ENCODE peak calls at places on chromosomes 6 and 20, in nine cellular contexts. One of them, this sample, is unnamed.

GRCh38 chr6:105433723-105434122 is 30.8 kb upstream of the PREP start:
- DNase-seq in Peyer's patch: no peak
- DNase-seq in PC-3: peak; percentile 44
- DNase-seq in astrocyte of the spinal cord: no peak
- DNase-seq in left ventricle myocardium inferior: no peak
- DNase-seq in IMR-90: no peak
- DNase-seq in AG04449: no peak
- DNase-seq in CD8-positive, alpha-beta T cell: no peak
- DNase-seq in GM23338: no peak
- DNase-seq in this sample: no peak

GRCh38 chr6:63611560-63611959 is 24.0 kb upstream of the PHF3 start:
- DNase-seq in GM23338: no peak
- DNase-seq in IMR-90: no peak
- DNase-seq in CD8-positive, alpha-beta T cell: no peak
- DNase-seq in PC-3: no peak
- DNase-seq in AG04449: no peak
- DNase-seq in left ventricle myocardium inferior: no peak
- DNase-seq in astrocyte of the spinal cord: no peak
- DNase-seq in Peyer's patch: no peak
- DNase-seq in this sample: no peak

GRCh38 chr6:136784910-136785746 is 7.1 kb downstream of the MAP3K5 start:
- DNase-seq in AG04449: no peak
- DNase-seq in Peyer's patch: no peak
- DNase-seq in GM23338: no peak
- DNase-seq in PC-3: no peak
- DNase-seq in astrocyte of the spinal cord: no peak
- DNase-seq in IMR-90: no peak
- DNase-seq in CD8-positive, alpha-beta T cell: no peak
- DNase-seq in left ventricle myocardium inferior: peak; percentile 47
- DNase-seq in this sample: no peak

GRCh38 chr6:144305985-144306384 is 20.9 kb downstream of the UTRN start:
- DNase-seq in PC-3: peak; percentile 28
- DNase-seq in astrocyte of the spinal cord: peak; percentile 76
- DNase-seq in AG04449: no peak
- DNase-seq in CD8-positive, alpha-beta T cell: no peak
- DNase-seq in IMR-90: peak; percentile 79
- DNase-seq in Peyer's patch: no peak
- DNase-seq in GM23338: no peak
- DNase-seq in left ventricle myocardium inferior: no peak
- DNase-seq in this sample: no peak

GRCh38 chr6:129340983-129341382 is 369.0 kb downstream of the ARHGAP18 start:
- DNase-seq in GM23338: no peak
- DNase-seq in astrocyte of the spinal cord: peak; percentile 91
- DNase-seq in AG04449: peak; percentile 82
- DNase-seq in IMR-90: peak; percentile 96
- DNase-seq in left ventricle myocardium inferior: no peak
- DNase-seq in Peyer's patch: no peak
- DNase-seq in PC-3: peak; percentile 72
- DNase-seq in CD8-positive, alpha-beta T cell: no peak
- DNase-seq in this sample: peak; percentile 42

GRCh38 chr20:10280016-10280908 is 61.6 kb downstream of the SNAP25 start:
- DNase-seq in astrocyte of the spinal cord: no peak
- DNase-seq in PC-3: no peak
- DNase-seq in Peyer's patch: no peak
- DNase-seq in left ventricle myocardium inferior: no peak
- DNase-seq in IMR-90: peak; percentile 11
- DNase-seq in AG04449: no peak
- DNase-seq in CD8-positive, alpha-beta T cell: no peak
- DNase-seq in GM23338: peak; percentile 40
- DNase-seq in this sample: no peak

GRCh38 chr6:114247101-114247500 is 95.7 kb downstream of the HS3ST5 start:
- DNase-seq in PC-3: no peak
- DNase-seq in Peyer's patch: no peak
- DNase-seq in left ventricle myocardium inferior: no peak
- DNase-seq in AG04449: no peak
- DNase-seq in GM23338: no peak
- DNase-seq in astrocyte of the spinal cord: no peak
- DNase-seq in IMR-90: no peak
- DNase-seq in CD8-positive, alpha-beta T cell: no peak
- DNase-seq in this sample: no peak

GRCh38 chr6:67165606-67166005 is 1458.6 kb upstream of the EYS start:
- DNase-seq in Peyer's patch: no peak
- DNase-seq in IMR-90: no peak
- DNase-seq in PC-3: no peak
- DNase-seq in astrocyte of the spinal cord: no peak
- DNase-seq in CD8-positive, alpha-beta T cell: no peak
- DNase-seq in left ventricle myocardium inferior: no peak
- DNase-seq in GM23338: no peak
- DNase-seq in AG04449: no peak
- DNase-seq in this sample: no peak

GRCh38 chr20:43028470-43028869 is 161.2 kb downstream of the PTPRT start:
- DNase-seq in PC-3: no peak
- DNase-seq in left ventricle myocardium inferior: no peak
- DNase-seq in IMR-90: no peak
- DNase-seq in AG04449: no peak
- DNase-seq in Peyer's patch: no peak
- DNase-seq in CD8-positive, alpha-beta T cell: no peak
- DNase-seq in GM23338: no peak
- DNase-seq in astrocyte of the spinal cord: no peak
- DNase-seq in this sample: no peak

GRCh38 chr20:1210501-1210900 is 7.2 kb downstream of the C20orf202 start:
- DNase-seq in Peyer's patch: no peak
- DNase-seq in astrocyte of the spinal cord: no peak
- DNase-seq in GM23338: no peak
- DNase-seq in AG04449: no peak
- DNase-seq in left ventricle myocardium inferior: no peak
- DNase-seq in IMR-90: peak; percentile 13
- DNase-seq in PC-3: no peak
- DNase-seq in CD8-positive, alpha-beta T cell: no peak
- DNase-seq in this sample: no peak

GRCh38 chr6:144156334-144156733 is 6.0 kb downstream of the STX11 start:
- DNase-seq in CD8-positive, alpha-beta T cell: no peak
- DNase-seq in GM23338: no peak
- DNase-seq in left ventricle myocardium inferior: no peak
- DNase-seq in Peyer's patch: no peak
- DNase-seq in astrocyte of the spinal cord: no peak
- DNase-seq in PC-3: no peak
- DNase-seq in IMR-90: no peak
- DNase-seq in AG04449: no peak
- DNase-seq in this sample: no peak

GRCh38 chr6:12608016-12608860 is 108.3 kb upstream of the PHACTR1 start:
- DNase-seq in AG04449: no peak
- DNase-seq in Peyer's patch: no peak
- DNase-seq in astrocyte of the spinal cord: peak; percentile 28
- DNase-seq in IMR-90: peak; percentile 40
- DNase-seq in PC-3: peak; percentile 53
- DNase-seq in left ventricle myocardium inferior: no peak
- DNase-seq in GM23338: no peak
- DNase-seq in CD8-positive, alpha-beta T cell: no peak
- DNase-seq in this sample: no peak

DNA sequence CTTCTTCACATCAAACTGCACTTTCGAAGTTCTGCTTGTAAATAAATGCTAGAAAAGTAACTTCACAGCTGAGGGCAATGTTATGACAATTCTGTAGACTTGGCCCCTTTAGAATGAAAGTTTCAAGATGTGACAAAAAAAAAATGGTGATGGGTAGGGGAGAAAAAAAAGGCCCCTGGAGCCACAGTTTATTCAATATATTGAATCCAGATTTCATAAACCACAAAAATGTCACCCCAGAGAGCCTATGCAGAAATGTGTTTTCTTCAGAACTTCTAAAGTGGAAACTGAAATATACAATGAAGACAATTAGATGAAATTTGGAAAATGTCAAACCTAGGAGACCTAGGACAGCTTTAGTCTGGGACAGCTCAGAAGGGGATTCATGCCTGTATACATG is 143.1 kb downstream of the EDN3 start:
- DNase-seq in astrocyte of the spinal cord: no peak
- DNase-seq in Peyer's patch: no peak
- DNase-seq in left ventricle myocardium inferior: no peak
- DNase-seq in CD8-positive, alpha-beta T cell: no peak
- DNase-seq in PC-3: no peak
- DNase-seq in GM23338: no peak
- DNase-seq in AG04449: no peak
- DNase-seq in IMR-90: no peak
- DNase-seq in this sample: no peak
- H3K4me3 ChIP-seq in astrocyte of the spinal cord: no peak overlapping the region
- H3K4me3 ChIP-seq in Peyer's patch: no peak overlapping the region
- H3K4me3 ChIP-seq in left ventricle myocardium inferior: no peak overlapping the region
- H3K4me3 ChIP-seq in CD8-positive, alpha-beta T cell: no peak overlapping the region
- H3K4me3 ChIP-seq in PC-3: no peak overlapping the region
- H3K4me3 ChIP-seq in GM23338: no peak overlapping the region
- H3K4me3 ChIP-seq in AG04449: no peak overlapping the region
- H3K4me3 ChIP-seq in IMR-90: no peak overlapping the region
- H3K4me3 ChIP-seq in this sample: no peak overlapping the region

DNA sequence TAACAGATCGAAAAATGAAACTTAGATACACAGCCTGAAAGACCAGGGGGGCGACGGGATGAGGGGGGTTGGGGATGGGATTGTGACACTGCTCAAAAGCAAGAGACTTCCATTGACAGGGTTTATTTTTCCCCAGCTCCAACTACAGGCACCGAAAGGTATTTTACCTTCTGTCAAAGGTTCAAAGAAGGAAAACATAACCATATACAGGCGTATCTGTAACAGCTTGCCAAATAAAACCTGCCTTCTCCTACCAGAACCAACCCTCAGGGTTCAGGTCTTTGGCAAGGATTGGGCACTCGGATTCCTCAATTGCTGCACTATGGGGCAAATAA is 1.3 kb downstream of the EPHA7 start:
- DNase-seq in CD8-positive, alpha-beta T cell: no peak
- DNase-seq in IMR-90: no peak
- DNase-seq in GM23338: no peak
- DNase-seq in AG04449: no peak
- DNase-seq in PC-3: peak; percentile 6
- DNase-seq in astrocyte of the spinal cord: peak; percentile 29
- DNase-seq in left ventricle myocardium inferior: no peak
- DNase-seq in Peyer's patch: no peak
- DNase-seq in this sample: no peak
- TF ChIP-seq CTCF in CD8-positive, alpha-beta T cell: no peak
- TF ChIP-seq CTCF in IMR-90: no peak
- TF ChIP-seq CTCF in GM23338: peak; percentile 19
- TF ChIP-seq CTCF in AG04449: no peak
- TF ChIP-seq CTCF in PC-3: no peak
- TF ChIP-seq CTCF in astrocyte of the spinal cord: no peak
- TF ChIP-seq CTCF in left ventricle myocardium inferior: no peak
- TF ChIP-seq CTCF in Peyer's patch: no peak
- TF ChIP-seq CTCF in this sample: no peak

GRCh38 chr6:33439956-33440648 is 14.3 kb upstream of the ZBTB9 start:
- DNase-seq in astrocyte of the spinal cord: no peak
- DNase-seq in CD8-positive, alpha-beta T cell: no peak
- DNase-seq in left ventricle myocardium inferior: no peak
- DNase-seq in PC-3: no peak
- DNase-seq in GM23338: no peak
- DNase-seq in Peyer's patch: no peak
- DNase-seq in AG04449: no peak
- DNase-seq in IMR-90: peak; percentile 38
- DNase-seq in this sample: no peak

GRCh38 chr6:33440649-33441309 is 13.6 kb upstream of the ZBTB9 start:
- DNase-seq in CD8-positive, alpha-beta T cell: no peak
- DNase-seq in left ventricle myocardium inferior: no peak
- DNase-seq in IMR-90: no peak
- DNase-seq in astrocyte of the spinal cord: no peak
- DNase-seq in AG04449: no peak
- DNase-seq in GM23338: no peak
- DNase-seq in PC-3: no peak
- DNase-seq in Peyer's patch: no peak
- DNase-seq in this sample: no peak

GRCh38 chr6:33437666-33438065 is 16.7 kb upstream of the ZBTB9 start:
- DNase-seq in AG04449: no peak
- DNase-seq in CD8-positive, alpha-beta T cell: no peak
- DNase-seq in left ventricle myocardium inferior: no peak
- DNase-seq in Peyer's patch: no peak
- DNase-seq in IMR-90: no peak
- DNase-seq in GM23338: no peak
- DNase-seq in PC-3: no peak
- DNase-seq in astrocyte of the spinal cord: no peak
- DNase-seq in this sample: no peak

GRCh38 chr6:33441457-33441856 is 12.9 kb upstream of the ZBTB9 start:
- DNase-seq in astrocyte of the spinal cord: no peak
- DNase-seq in PC-3: no peak
- DNase-seq in Peyer's patch: no peak
- DNase-seq in AG04449: no peak
- DNase-seq in IMR-90: no peak
- DNase-seq in GM23338: no peak
- DNase-seq in CD8-positive, alpha-beta T cell: no peak
- DNase-seq in left ventricle myocardium inferior: no peak
- DNase-seq in this sample: no peak

DNA sequence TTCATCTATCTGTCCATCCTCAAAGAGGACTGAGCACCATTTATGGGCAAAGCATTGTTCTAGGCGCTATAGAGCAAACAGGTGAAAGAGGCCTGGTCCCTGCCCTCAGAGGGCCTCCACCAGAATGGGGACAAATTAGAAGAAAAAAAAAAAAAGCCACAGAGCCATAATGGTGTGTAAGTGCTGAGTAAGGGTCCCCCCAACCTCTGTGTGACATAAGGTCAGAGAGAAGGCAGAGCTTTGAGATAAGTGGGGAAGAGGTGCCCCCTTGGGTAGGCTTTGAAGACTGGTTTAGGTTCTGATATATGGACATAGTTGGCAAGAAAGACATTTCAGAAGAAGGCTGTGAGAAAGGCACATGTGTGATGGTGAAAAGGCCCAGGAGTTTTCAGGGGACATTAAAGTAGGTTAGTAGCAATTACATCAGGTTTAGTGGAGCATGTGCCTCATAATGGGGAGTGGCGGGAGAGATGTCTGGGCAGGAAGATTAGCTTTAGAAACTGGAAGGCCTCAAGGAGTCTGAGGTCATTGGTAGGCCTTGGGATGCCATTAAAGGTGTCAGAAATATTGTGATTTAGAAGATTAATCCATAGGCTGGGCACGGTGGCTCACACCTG is 15.3 kb upstream of the ZBTB9 start:
- DNase-seq in Peyer's patch: no peak
- DNase-seq in GM23338: no peak
- DNase-seq in left ventricle myocardium inferior: no peak
- DNase-seq in astrocyte of the spinal cord: no peak
- DNase-seq in AG04449: no peak
- DNase-seq in IMR-90: no peak
- DNase-seq in PC-3: no peak
- DNase-seq in CD8-positive, alpha-beta T cell: no peak
- DNase-seq in this sample: no peak
- H3K4me3 ChIP-seq in Peyer's patch: no peak overlapping the region
- H3K4me3 ChIP-seq in GM23338: no peak overlapping the region
- H3K4me3 ChIP-seq in left ventricle myocardium inferior: no peak overlapping the region
- H3K4me3 ChIP-seq in astrocyte of the spinal cord: no peak overlapping the region
- H3K4me3 ChIP-seq in AG04449: no peak overlapping the region
- H3K4me3 ChIP-seq in IMR-90: no peak overlapping the region
- H3K4me3 ChIP-seq in PC-3: no peak overlapping the region
- H3K4me3 ChIP-seq in CD8-positive, alpha-beta T cell: no peak overlapping the region
- H3K4me3 ChIP-seq in this sample: no peak overlapping the region

GRCh38 chr6:167968091-167968490 is 29.4 kb upstream of the KIF25 start:
- DNase-seq in left ventricle myocardium inferior: no peak
- DNase-seq in IMR-90: no peak
- DNase-seq in astrocyte of the spinal cord: no peak
- DNase-seq in PC-3: peak; percentile 31
- DNase-seq in GM23338: peak; percentile 86
- DNase-seq in CD8-positive, alpha-beta T cell: no peak
- DNase-seq in Peyer's patch: no peak
- DNase-seq in AG04449: no peak
- DNase-seq in this sample: no peak
- TF ChIP-seq CTCF in left ventricle myocardium inferior: peak; percentile 48
- TF ChIP-seq CTCF in IMR-90: peak; percentile 22
- TF ChIP-seq CTCF in astrocyte of the spinal cord: peak; percentile 47
- TF ChIP-seq CTCF in PC-3: peak; percentile 63
- TF ChIP-seq CTCF in GM23338: peak; percentile 92
- TF ChIP-seq CTCF in CD8-positive, alpha-beta T cell: no peak
- TF ChIP-seq CTCF in Peyer's patch: peak; percentile 42
- TF ChIP-seq CTCF in AG04449: peak; percentile 14
- TF ChIP-seq CTCF in this sample: peak; percentile 49